ENCODE peak calls at places on chromosomes 2 and 18, in seven cellular contexts. One of them, this sample, is unnamed.

GRCh38 chr18:10522574-10522973 is 3.3 kb upstream of the NAPG start:
- DNase-seq in A549: no peak
- DNase-seq in ovary: no peak
- DNase-seq in tibial nerve: no peak
- DNase-seq in stomach: no peak
- DNase-seq in sigmoid colon: no peak
- DNase-seq in HepG2: no peak
- DNase-seq in this sample: no peak

GRCh38 chr2:105950521-105951389 is 206.0 kb downstream of the NCK2 start:
- DNase-seq in A549: no peak
- DNase-seq in ovary: no peak
- DNase-seq in tibial nerve: no peak
- DNase-seq in stomach: no peak
- DNase-seq in sigmoid colon: no peak
- DNase-seq in HepG2: no peak
- DNase-seq in this sample: no peak

GRCh38 chr2:216565946-216566345 is 67.3 kb upstream of the IGFBP2 start:
- DNase-seq in A549: no peak
- DNase-seq in ovary: no peak
- DNase-seq in tibial nerve: no peak
- DNase-seq in stomach: no peak
- DNase-seq in sigmoid colon: no peak
- DNase-seq in HepG2: peak; percentile 59
- DNase-seq in this sample: no peak

GRCh38 chr2:60438136-60438535 is 115.3 kb downstream of the BCL11A start:
- DNase-seq in A549: no peak
- DNase-seq in ovary: no peak
- DNase-seq in tibial nerve: no peak
- DNase-seq in stomach: no peak
- DNase-seq in sigmoid colon: no peak
- DNase-seq in HepG2: no peak
- DNase-seq in this sample: no peak

GRCh38 chr2:98911376-98912154 is 24.5 kb downstream of the CRACDL start:
- DNase-seq in A549: no peak
- DNase-seq in ovary: no peak
- DNase-seq in tibial nerve: no peak
- DNase-seq in stomach: peak; percentile 25
- DNase-seq in sigmoid colon: peak; percentile 60
- DNase-seq in HepG2: peak; percentile 71
- DNase-seq in this sample: no peak

GRCh38 chr2:42675815-42676214 is 88.1 kb downstream of the OXER1 start:
- DNase-seq in A549: no peak
- DNase-seq in ovary: no peak
- DNase-seq in tibial nerve: no peak
- DNase-seq in stomach: no peak
- DNase-seq in sigmoid colon: no peak
- DNase-seq in HepG2: peak; percentile 79
- DNase-seq in this sample: no peak

GRCh38 chr2:196125596-196125995 is 45.8 kb downstream of the STK17B start:
- DNase-seq in A549: no peak
- DNase-seq in ovary: no peak
- DNase-seq in tibial nerve: no peak
- DNase-seq in stomach: no peak
- DNase-seq in sigmoid colon: no peak
- DNase-seq in HepG2: no peak
- DNase-seq in this sample: no peak

GRCh38 chr2:142299021-142299420 is 168.2 kb upstream of the LRP1B start:
- DNase-seq in A549: no peak
- DNase-seq in ovary: no peak
- DNase-seq in tibial nerve: no peak
- DNase-seq in stomach: no peak
- DNase-seq in sigmoid colon: no peak
- DNase-seq in HepG2: no peak
- DNase-seq in this sample: no peak

GRCh38 chr18:45066210-45066609 is 385.5 kb downstream of the SETBP1 start:
- DNase-seq in A549: no peak
- DNase-seq in ovary: no peak
- DNase-seq in tibial nerve: no peak
- DNase-seq in stomach: no peak
- DNase-seq in sigmoid colon: no peak
- DNase-seq in HepG2: no peak
- DNase-seq in this sample: no peak

GRCh38 chr2:112996635-112997034 is 8.6 kb upstream of the IL36A start:
- DNase-seq in A549: no peak
- DNase-seq in ovary: no peak
- DNase-seq in tibial nerve: no peak
- DNase-seq in stomach: no peak
- DNase-seq in sigmoid colon: no peak
- DNase-seq in HepG2: no peak
- DNase-seq in this sample: peak; percentile 16

GRCh38 chr2:47512581-47513083 is 109.7 kb downstream of the MSH2 start:
- DNase-seq in A549: peak; percentile 32
- DNase-seq in ovary: no peak
- DNase-seq in tibial nerve: no peak
- DNase-seq in stomach: no peak
- DNase-seq in sigmoid colon: no peak
- DNase-seq in HepG2: peak; percentile 54
- DNase-seq in this sample: no peak

GRCh38 chr2:124018894-124019293 is 6.2 kb upstream of the CNTNAP5 start:
- DNase-seq in A549: no peak
- DNase-seq in ovary: no peak
- DNase-seq in tibial nerve: no peak
- DNase-seq in stomach: no peak
- DNase-seq in sigmoid colon: no peak
- DNase-seq in HepG2: no peak
- DNase-seq in this sample: no peak

GRCh38 chr2:54969940-54970338 is 80.3 kb downstream of the RTN4 start:
- DNase-seq in A549: no peak
- DNase-seq in ovary: no peak
- DNase-seq in tibial nerve: no peak
- DNase-seq in stomach: no peak
- DNase-seq in sigmoid colon: no peak
- DNase-seq in HepG2: no peak
- DNase-seq in this sample: no peak

GRCh38 chr2:181686566-181687185 is 6.4 kb upstream of the NEUROD1 start:
- DNase-seq in A549: no peak
- DNase-seq in ovary: no peak
- DNase-seq in tibial nerve: no peak
- DNase-seq in stomach: no peak
- DNase-seq in sigmoid colon: no peak
- DNase-seq in HepG2: no peak
- DNase-seq in this sample: no peak

GRCh38 chr2:19256239-19256638 is 102.2 kb downstream of the OSR1 start:
- DNase-seq in A549: peak; percentile 19
- DNase-seq in ovary: no peak
- DNase-seq in tibial nerve: no peak
- DNase-seq in stomach: no peak
- DNase-seq in sigmoid colon: no peak
- DNase-seq in HepG2: no peak
- DNase-seq in this sample: no peak

GRCh38 chr2:54697934-54698333 is 25.5 kb upstream of the EML6 start:
- DNase-seq in A549: no peak
- DNase-seq in ovary: no peak
- DNase-seq in tibial nerve: no peak
- DNase-seq in stomach: no peak
- DNase-seq in sigmoid colon: no peak
- DNase-seq in HepG2: no peak
- DNase-seq in this sample: no peak

GRCh38 chr2:27431395-27431794 is 3.0 kb downstream of the NRBP1 start:
- DNase-seq in A549: no peak
- DNase-seq in ovary: no peak
- DNase-seq in tibial nerve: no peak
- DNase-seq in stomach: no peak
- DNase-seq in sigmoid colon: no peak
- DNase-seq in HepG2: peak; percentile 40
- DNase-seq in this sample: no peak

GRCh38 chr2:131148426-131148825 is 43.3 kb downstream of the PLEKHB2 start:
- DNase-seq in A549: peak; percentile 42
- DNase-seq in ovary: no peak
- DNase-seq in tibial nerve: no peak
- DNase-seq in stomach: no peak
- DNase-seq in sigmoid colon: no peak
- DNase-seq in HepG2: no peak
- DNase-seq in this sample: no peak

GRCh38 chr18:61972389-61973264 is 79.8 kb upstream of the RNF152 start:
- DNase-seq in A549: no peak
- DNase-seq in ovary: no peak
- DNase-seq in tibial nerve: no peak
- DNase-seq in stomach: no peak
- DNase-seq in sigmoid colon: no peak
- DNase-seq in HepG2: no peak
- DNase-seq in this sample: no peak

GRCh38 chr18:74005320-74006110 is 142.1 kb downstream of the FBXO15 start:
- DNase-seq in A549: no peak
- DNase-seq in ovary: no peak
- DNase-seq in tibial nerve: no peak
- DNase-seq in stomach: no peak
- DNase-seq in sigmoid colon: no peak
- DNase-seq in HepG2: no peak
- DNase-seq in this sample: no peak
- H3K4me3 ChIP-seq in A549: no peak overlapping the region
- H3K4me3 ChIP-seq in ovary: no peak overlapping the region
- H3K4me3 ChIP-seq in tibial nerve: no peak overlapping the region
- H3K4me3 ChIP-seq in stomach: no peak overlapping the region
- H3K4me3 ChIP-seq in sigmoid colon: no peak overlapping the region
- H3K4me3 ChIP-seq in HepG2: no peak overlapping the region
- H3K4me3 ChIP-seq in this sample: no peak overlapping the region

GRCh38 chr18:78396756-78397155 is 582.9 kb upstream of the SALL3 start:
- DNase-seq in A549: no peak
- DNase-seq in ovary: no peak
- DNase-seq in tibial nerve: no peak
- DNase-seq in stomach: no peak
- DNase-seq in sigmoid colon: no peak
- DNase-seq in HepG2: no peak
- DNase-seq in this sample: no peak
- TF ChIP-seq EP300 in A549: no peak
- TF ChIP-seq EP300 in ovary: no peak
- TF ChIP-seq EP300 in tibial nerve: no peak
- TF ChIP-seq EP300 in stomach: no peak
- TF ChIP-seq EP300 in sigmoid colon: no peak
- TF ChIP-seq EP300 in HepG2: no peak
- TF ChIP-seq EP300 in this sample: no peak

DNA sequence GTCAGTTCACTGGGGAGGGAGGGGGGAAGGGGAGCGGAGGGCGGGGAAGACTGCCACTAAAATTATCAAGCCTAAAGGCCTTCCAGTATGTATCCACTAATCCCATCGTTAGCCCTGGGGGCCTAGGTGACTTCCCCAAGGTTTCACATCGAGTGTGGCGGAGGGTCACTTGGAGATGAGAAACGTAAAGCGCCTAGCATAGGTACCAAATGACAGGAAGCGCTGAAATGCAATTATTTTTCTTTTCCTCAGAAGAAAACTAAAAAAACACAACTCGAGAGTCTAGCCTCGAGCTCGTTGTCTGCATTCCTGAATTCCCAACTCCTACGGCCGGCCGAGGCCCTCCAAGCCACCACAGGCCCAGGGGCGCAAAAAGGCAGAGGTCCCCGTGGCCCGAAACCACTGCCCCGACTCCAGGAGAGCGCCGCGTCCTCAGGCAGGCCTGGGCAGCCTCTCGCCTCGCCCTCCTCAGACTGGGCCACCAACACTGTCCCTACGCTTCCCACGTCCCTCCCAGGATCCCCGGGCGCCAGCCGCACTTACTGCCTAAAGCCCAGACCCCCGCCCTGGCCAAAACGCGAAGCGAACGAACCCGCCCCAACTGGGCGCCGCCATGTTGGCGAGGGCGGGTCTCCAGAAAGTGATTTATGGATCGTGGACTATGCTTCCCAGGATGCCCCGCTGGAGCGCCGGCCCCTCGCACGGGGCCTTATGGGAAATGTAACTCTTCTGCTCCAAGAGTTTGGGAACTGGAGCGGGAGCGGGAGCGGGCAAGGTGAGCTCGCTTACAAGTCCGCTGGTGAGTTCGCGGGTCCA is at the start of gene USP40:
- DNase-seq in A549: peak; percentile 95
- DNase-seq in ovary: peak; percentile 92
- DNase-seq in tibial nerve: peak; percentile 65
- DNase-seq in stomach: peak; percentile 89
- DNase-seq in sigmoid colon: peak; percentile 94
- DNase-seq in HepG2: peak; percentile 90
- DNase-seq in this sample: peak; percentile 88
- TF ChIP-seq POLR2A in A549: peak; percentile 81
- TF ChIP-seq POLR2A in ovary: peak; percentile 76
- TF ChIP-seq POLR2A in tibial nerve: peak; percentile 58
- TF ChIP-seq POLR2A in stomach: no peak
- TF ChIP-seq POLR2A in sigmoid colon: peak; percentile 90
- TF ChIP-seq POLR2A in HepG2: peak; percentile 92
- TF ChIP-seq POLR2A in this sample: peak; percentile 91

GRCh38 chr2:45003586-45004568 is 5.4 kb downstream of the SIX2 start:
- DNase-seq in A549: no peak
- DNase-seq in ovary: no peak
- DNase-seq in tibial nerve: no peak
- DNase-seq in stomach: no peak
- DNase-seq in sigmoid colon: no peak
- DNase-seq in HepG2: no peak
- DNase-seq in this sample: no peak
- H3K4me3 ChIP-seq in A549: no peak overlapping the region
- H3K4me3 ChIP-seq in ovary: no peak overlapping the region
- H3K4me3 ChIP-seq in tibial nerve: peak overlapping the region; percentile 34
- H3K4me3 ChIP-seq in stomach: peak overlapping the region; percentile 30
- H3K4me3 ChIP-seq in sigmoid colon: peak overlapping the region; percentile 25
- H3K4me3 ChIP-seq in HepG2: no peak overlapping the region
- H3K4me3 ChIP-seq in this sample: no peak overlapping the region

GRCh38 chr2:204470621-204471196 is 74.6 kb upstream of the PARD3B start:
- DNase-seq in A549: no peak
- DNase-seq in ovary: no peak
- DNase-seq in tibial nerve: no peak
- DNase-seq in stomach: no peak
- DNase-seq in sigmoid colon: no peak
- DNase-seq in HepG2: no peak
- DNase-seq in this sample: no peak
- TF ChIP-seq EP300 in A549: no peak
- TF ChIP-seq EP300 in ovary: no peak
- TF ChIP-seq EP300 in tibial nerve: no peak
- TF ChIP-seq EP300 in stomach: no peak
- TF ChIP-seq EP300 in sigmoid colon: no peak
- TF ChIP-seq EP300 in HepG2: no peak
- TF ChIP-seq EP300 in this sample: no peak

This sample was measured in transverse colon.